ENCODE peak calls at places on chromosome X, in nine cellular contexts. One of them, this sample, is unnamed.

GRCh38 chrX:34778961-34779360 is 121.9 kb upstream of the TMEM47 start:
- DNase-seq in stomach: no peak
- DNase-seq in stimulated activated CD4-positive, alpha-beta T cell treated with anti-CD3 and anti-CD28 coated beads, Interleukin-4, amount 100 ng/mL, for 24 hours: no peak
- DNase-seq in body of pancreas: no peak
- DNase-seq in NCI-H774: no peak
- DNase-seq in GM23248: peak
- DNase-seq in activated CD4-positive, alpha-beta T cell treated with anti-CD3 and anti-CD28 coated beads for 1 hour: no peak
- DNase-seq in suprapubic skin: no peak
- DNase-seq in HEK293T: no peak
- DNase-seq in this sample: no peak

GRCh38 chrX:49273181-49273727 is 3.7 kb downstream of the PPP1R3F start:
- DNase-seq in stomach: no peak
- DNase-seq in stimulated activated CD4-positive, alpha-beta T cell treated with anti-CD3 and anti-CD28 coated beads, Interleukin-4, amount 100 ng/mL, for 24 hours: peak
- DNase-seq in body of pancreas: no peak
- DNase-seq in NCI-H774: no peak
- DNase-seq in GM23248: no peak
- DNase-seq in activated CD4-positive, alpha-beta T cell treated with anti-CD3 and anti-CD28 coated beads for 1 hour: no peak
- DNase-seq in suprapubic skin: peak
- DNase-seq in HEK293T: no peak
- DNase-seq in this sample: no peak

GRCh38 chrX:1535241-1536041 is 1.5 kb downstream of the P2RY8 start:
- DNase-seq in stomach: no peak
- DNase-seq in stimulated activated CD4-positive, alpha-beta T cell treated with anti-CD3 and anti-CD28 coated beads, Interleukin-4, amount 100 ng/mL, for 24 hours: peak
- DNase-seq in body of pancreas: no peak
- DNase-seq in NCI-H774: no peak
- DNase-seq in GM23248: no peak
- DNase-seq in activated CD4-positive, alpha-beta T cell treated with anti-CD3 and anti-CD28 coated beads for 1 hour: no peak
- DNase-seq in suprapubic skin: peak
- DNase-seq in HEK293T: no peak
- DNase-seq in this sample: no peak

GRCh38 chrX:105975382-105975781 is 63.1 kb downstream of the SERPINA7 start:
- DNase-seq in stomach: no peak
- DNase-seq in stimulated activated CD4-positive, alpha-beta T cell treated with anti-CD3 and anti-CD28 coated beads, Interleukin-4, amount 100 ng/mL, for 24 hours: no peak
- DNase-seq in body of pancreas: no peak
- DNase-seq in NCI-H774: no peak
- DNase-seq in GM23248: no peak
- DNase-seq in activated CD4-positive, alpha-beta T cell treated with anti-CD3 and anti-CD28 coated beads for 1 hour: no peak
- DNase-seq in suprapubic skin: no peak
- DNase-seq in HEK293T: no peak
- DNase-seq in this sample: no peak

GRCh38 chrX:154409222-154409871 is at the start of gene DNASE1L1:
- DNase-seq in stomach: peak
- DNase-seq in stimulated activated CD4-positive, alpha-beta T cell treated with anti-CD3 and anti-CD28 coated beads, Interleukin-4, amount 100 ng/mL, for 24 hours: no peak
- DNase-seq in body of pancreas: peak
- DNase-seq in NCI-H774: no peak
- DNase-seq in GM23248: peak
- DNase-seq in activated CD4-positive, alpha-beta T cell treated with anti-CD3 and anti-CD28 coated beads for 1 hour: no peak
- DNase-seq in suprapubic skin: peak
- DNase-seq in HEK293T: no peak
- DNase-seq in this sample: no peak

GRCh38 chrX:30888526-30889146 is 418 bp downstream of the TAB3 start:
- DNase-seq in stomach: no peak
- DNase-seq in stimulated activated CD4-positive, alpha-beta T cell treated with anti-CD3 and anti-CD28 coated beads, Interleukin-4, amount 100 ng/mL, for 24 hours: peak
- DNase-seq in body of pancreas: no peak
- DNase-seq in NCI-H774: no peak
- DNase-seq in GM23248: peak
- DNase-seq in activated CD4-positive, alpha-beta T cell treated with anti-CD3 and anti-CD28 coated beads for 1 hour: no peak
- DNase-seq in suprapubic skin: peak
- DNase-seq in HEK293T: peak
- DNase-seq in this sample: peak

GRCh38 chrX:71181558-71181909 is 36.9 kb downstream of the NLGN3 start:
- DNase-seq in stomach: no peak
- DNase-seq in stimulated activated CD4-positive, alpha-beta T cell treated with anti-CD3 and anti-CD28 coated beads, Interleukin-4, amount 100 ng/mL, for 24 hours: peak
- DNase-seq in body of pancreas: peak
- DNase-seq in NCI-H774: no peak
- DNase-seq in GM23248: peak
- DNase-seq in activated CD4-positive, alpha-beta T cell treated with anti-CD3 and anti-CD28 coated beads for 1 hour: peak
- DNase-seq in suprapubic skin: no peak
- DNase-seq in HEK293T: no peak
- DNase-seq in this sample: peak

GRCh38 chrX:97158270-97158669 is 274.6 kb downstream of the RPA4 start:
- DNase-seq in stomach: no peak
- DNase-seq in stimulated activated CD4-positive, alpha-beta T cell treated with anti-CD3 and anti-CD28 coated beads, Interleukin-4, amount 100 ng/mL, for 24 hours: no peak
- DNase-seq in body of pancreas: no peak
- DNase-seq in NCI-H774: no peak
- DNase-seq in GM23248: peak
- DNase-seq in activated CD4-positive, alpha-beta T cell treated with anti-CD3 and anti-CD28 coated beads for 1 hour: no peak
- DNase-seq in suprapubic skin: no peak
- DNase-seq in HEK293T: no peak
- DNase-seq in this sample: no peak

This sample was measured in T-helper 1 cell.